ENCODE peak calls at places on chromosome 20, in eight cellular contexts. O, I, C, G, W, S, X and L are unnamed samples. For H3K4me1, the result is how much of the 10 kb centered on the place peaks cover.

GRCh38 chr20:53827996-53828672 is 234.5 kb upstream of the ZNF217 start:
- DNase-seq in I (no peak), C (no peak), X (no peak), W (peak), G (no peak), S (no peak), O (no peak), L (peak)

GRCh38 chr20:43987531-43987930 is 72.9 kb downstream of the TOX2 start:
- DNase-seq in W (no peak), S (no peak), X (no peak), O (no peak), I (no peak), G (no peak), C (no peak), L (no peak)

GRCh38 chr20:3677733-3678132 is 4.1 kb downstream of the ADAM33 start:
- DNase-seq in O (no peak), W (peak), S (no peak), X (peak), C (no peak), I (no peak), G (no peak), L (no peak)

GRCh38 chr20:36712775-36713174 is 33.1 kb downstream of the NDRG3 start:
- DNase-seq in O (no peak), W (no peak), C (no peak), S (no peak), I (no peak), X (no peak), G (no peak), L (no peak)

GRCh38 chr20:43914286-43914685 is 366 bp upstream of the TOX2 start:
- DNase-seq in X (no peak), W (no peak), G (no peak), O (no peak), C (peak), S (no peak), I (no peak), L (no peak)

GRCh38 chr20:24782801-24783630 is 166.1 kb upstream of the CST7 start:
- DNase-seq in I (no peak), X (no peak), S (no peak), G (no peak), O (no peak), W (no peak), C (no peak), L (no peak)

GRCh38 chr20:16904751-16905150 is 156.6 kb downstream of the OTOR start:
- DNase-seq in X (no peak), O (no peak), C (no peak), S (no peak), I (no peak), W (no peak), G (no peak), L (no peak)

GRCh38 chr20:44187054-44187762 is at the start of gene JPH2:
- DNase-seq in W (peak), C (peak), S (peak), I (peak), O (peak), X (peak), G (no peak), L (peak)

GRCh38 chr20:3080939-3081388 is 3.6 kb downstream of the AVP start:
- DNase-seq in C (no peak), G (no peak), S (peak), W (peak), X (no peak), I (no peak), O (peak), L (no peak)

GRCh38 chr20:23152308-23152892 is 66.3 kb upstream of the CD93 start:
- DNase-seq in I (no peak), S (peak), C (peak), X (peak), W (peak), G (no peak), O (peak), L (no peak)

GRCh38 chr20:2865630-2866029 is 7.7 kb upstream of the PTPRA start:
- DNase-seq in I (no peak), X (no peak), W (no peak), C (no peak), S (no peak), O (no peak), G (no peak), L (no peak)

GRCh38 chr20:6654490-6655247 is 112.8 kb upstream of the BMP2 start:
- DNase-seq in O (no peak), X (no peak), G (no peak), S (no peak), W (no peak), C (no peak), I (no peak), L (peak)

GRCh38 chr20:62837790-62838458 is 21.1 kb downstream of the COL9A3 start:
- DNase-seq in X (no peak), C (no peak), G (no peak), O (no peak), I (no peak), S (peak), W (no peak), L (no peak)

GRCh38 chr20:46811328-46812084 is 83.1 kb upstream of the EYA2 start:
- DNase-seq in X (no peak), S (no peak), G (no peak), I (no peak), C (no peak), O (no peak), W (no peak), L (no peak)

GRCh38 chr20:57006411-57007170 is 259.9 kb downstream of the BMP7 start:
- DNase-seq in O (no peak), G (peak), I (peak), C (no peak), X (no peak), S (no peak), W (no peak), L (peak)
- H3K4me1 ChIP-seq in O (under half), G (under half), I (under half), C (under half), X (under half), S (under half), W (under half), L (under half)

GRCh38 chr20:10316582-10316981 is 98.0 kb downstream of the SNAP25 start:
- DNase-seq in S (no peak), I (no peak), W (no peak), X (no peak), C (no peak), O (no peak), G (peak), L (no peak)
- TF ChIP-seq CTCF in S (peak), I (peak), W (no peak), X (no peak), C (no peak), O (no peak), G (peak), L (peak)

GRCh38 chr20:59122377-59122932 is 41.2 kb upstream of the ZNF831 start:
- DNase-seq in S (no peak), W (no peak), G (no peak), C (no peak), I (no peak), O (no peak), X (no peak), L (no peak)
- H3K4me1 ChIP-seq in S (under half), W (under half), G (under half), C (under half), I (under half), O (under half), X (under half), L (under half)

GRCh38 chr20:49787371-49788357 is 25.0 kb upstream of the SLC9A8 start:
- DNase-seq in X (no peak), W (no peak), O (no peak), G (no peak), S (no peak), C (no peak), I (no peak), L (no peak)

GRCh38 chr20:49785851-49786174 is 26.8 kb upstream of the SLC9A8 start:
- DNase-seq in I (no peak), S (no peak), W (no peak), X (no peak), C (no peak), G (peak), O (no peak), L (no peak)

GRCh38 chr20:49786226-49786625 is 26.4 kb upstream of the SLC9A8 start:
- DNase-seq in G (peak), X (no peak), W (no peak), O (no peak), S (no peak), C (no peak), I (no peak), L (no peak)

GRCh38 chr20:49785149-49785850 is 27.3 kb upstream of the SLC9A8 start:
- DNase-seq in G (no peak), I (no peak), O (no peak), W (no peak), C (no peak), S (no peak), X (no peak), L (no peak)

GRCh38 chr20:49786671-49787370 is 25.8 kb upstream of the SLC9A8 start:
- DNase-seq in S (no peak), W (peak), O (no peak), X (no peak), I (no peak), C (no peak), G (peak), L (no peak)
- TF ChIP-seq CTCF in S (no peak), W (peak), O (no peak), X (no peak), I (peak), C (no peak), G (peak), L (peak)

GRCh38 chr20:49445176-49445575 is 37.3 kb downstream of the KCNB1 start:
- DNase-seq in S (no peak), O (no peak), I (no peak), X (no peak), G (no peak), C (no peak), W (no peak), L (no peak)
- H3K4me1 ChIP-seq in S (under half), O (under half), I (under half), X (under half), G (under half), C (under half), W (under half), L (under half)

GRCh38 chr20:18719426-18719825 is 94.2 kb upstream of the SCP2D1 start:
- DNase-seq in W (peak), C (no peak), I (no peak), G (no peak), X (no peak), S (no peak), O (no peak), L (no peak)

GRCh38 chr20:18717062-18717461 is 96.5 kb upstream of the SCP2D1 start:
- DNase-seq in C (no peak), X (no peak), I (no peak), G (no peak), S (no peak), W (no peak), O (no peak), L (no peak)

GRCh38 chr20:18721716-18722115 is 91.9 kb upstream of the SCP2D1 start:
- DNase-seq in W (no peak), G (no peak), C (no peak), X (peak), O (no peak), I (no peak), S (no peak), L (no peak)

GRCh38 chr20:18715564-18715963 is 98.0 kb upstream of the SCP2D1 start:
- DNase-seq in C (no peak), W (no peak), S (no peak), X (no peak), I (no peak), O (no peak), G (no peak), L (no peak)

DNA sequence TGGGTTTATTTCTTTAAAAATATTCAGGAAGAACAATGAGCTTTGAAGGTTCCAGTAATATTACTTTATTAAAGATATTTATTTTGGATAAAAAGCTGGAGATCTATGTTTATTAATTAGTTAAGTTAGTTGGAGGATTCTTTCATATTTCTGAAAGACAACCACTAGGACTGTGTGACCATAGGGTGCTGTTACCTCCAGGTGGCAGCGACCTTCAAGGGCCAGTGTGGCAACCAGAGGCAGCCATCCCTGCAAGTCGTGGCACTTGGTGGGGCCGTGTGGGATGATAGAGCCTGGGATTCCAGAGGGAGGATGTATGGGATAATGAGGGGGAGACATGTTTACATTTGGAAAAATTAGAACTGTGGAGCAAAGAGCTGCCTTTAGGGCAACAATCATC is 95.5 kb upstream of the SCP2D1 start:
- DNase-seq in C (no peak), O (no peak), X (no peak), I (no peak), G (no peak), S (no peak), W (no peak), L (no peak)
- TF ChIP-seq CTCF in C (no peak), O (no peak), X (no peak), I (no peak), G (peak), S (no peak), W (no peak), L (peak)